ENCODE peak calls at places on chromosomes 7 and 10, in nine cellular contexts. F, P, Y, C, E, W, A, V and R are unnamed samples.

GRCh38 chr10:125123363-125124113 is 36.8 kb downstream of the CTBP2 start:
- DNase-seq in F (peak), P (no peak), Y (peak), C (no peak), E (peak), W (peak), A (peak), V (no peak), R (peak)

GRCh38 chr7:114212753-114213439 is 201.7 kb upstream of the FOXP2 start:
- DNase-seq in F (peak), P (no peak), Y (no peak), C (no peak), E (no peak), W (no peak), A (no peak), V (no peak), R (no peak)

GRCh38 chr10:33136271-33136670 is 178.2 kb upstream of the ITGB1 start:
- DNase-seq in F (peak), P (no peak), Y (peak), C (no peak), E (no peak), W (peak), A (no peak), V (no peak), R (no peak)

GRCh38 chr7:82678259-82678658 is 234.7 kb upstream of the CACNA2D1 start:
- DNase-seq in F (no peak), P (no peak), Y (no peak), C (no peak), E (no peak), W (no peak), A (no peak), V (no peak), R (no peak)

GRCh38 chr10:133446979-133447378 is 6.8 kb upstream of the SCART1 start:
- DNase-seq in F (no peak), P (no peak), Y (no peak), C (no peak), E (no peak), W (no peak), A (no peak), V (no peak), R (no peak)

GRCh38 chr10:58300676-58301075 is 31.7 kb downstream of the CISD1 start:
- DNase-seq in F (no peak), P (no peak), Y (no peak), C (no peak), E (no peak), W (no peak), A (no peak), V (no peak), R (no peak)

GRCh38 chr10:72309290-72310240 is 35.8 kb downstream of the DDIT4 start:
- DNase-seq in F (no peak), P (no peak), Y (peak), C (no peak), E (peak), W (peak), A (peak), V (no peak), R (no peak)

GRCh38 chr7:50339990-50340500 is 35.5 kb downstream of the IKZF1 start:
- DNase-seq in F (no peak), P (no peak), Y (no peak), C (no peak), E (no peak), W (no peak), A (no peak), V (no peak), R (no peak)

GRCh38 chr7:66629222-66629658 is 559 bp downstream of the KCTD7 start:
- DNase-seq in F (no peak), P (peak), Y (no peak), C (no peak), E (no peak), W (no peak), A (no peak), V (no peak), R (no peak)

GRCh38 chr7:119270644-119271043 is 1002.3 kb upstream of the KCND2 start:
- DNase-seq in F (no peak), P (no peak), Y (no peak), C (no peak), E (no peak), W (no peak), A (no peak), V (no peak), R (no peak)

GRCh38 chr10:43965033-43965917 is 316.6 kb upstream of the ZNF32 start:
- DNase-seq in F (peak), P (peak), Y (peak), C (no peak), E (peak), W (peak), A (no peak), V (no peak), R (no peak)

GRCh38 chr10:123016228-123016627 is 7.4 kb downstream of the ACADSB start:
- DNase-seq in F (no peak), P (no peak), Y (no peak), C (no peak), E (no peak), W (no peak), A (no peak), V (no peak), R (no peak)

GRCh38 chr7:6453737-6454136 is 6.0 kb upstream of the DAGLB start:
- DNase-seq in F (peak), P (no peak), Y (peak), C (no peak), E (peak), W (peak), A (peak), V (no peak), R (no peak)

GRCh38 chr7:152871678-152872060 is 112.1 kb downstream of the ACTR3B start:
- DNase-seq in F (no peak), P (no peak), Y (no peak), C (no peak), E (no peak), W (no peak), A (peak), V (no peak), R (no peak)

GRCh38 chr10:109866168-109866994 is 56.9 kb downstream of the XPNPEP1 start:
- DNase-seq in F (no peak), P (no peak), Y (peak), C (no peak), E (peak), W (peak), A (no peak), V (no peak), R (no peak)